ENCODE peak calls at places on chromosomes 1 and 21, in five cellular contexts. One of them, this sample, is unnamed.

GRCh38 chr1:37558411-37558810 is 1.7 kb downstream of the DNALI1 start:
- DNase-seq in stomach: no peak
- DNase-seq in upper lobe of left lung: no peak
- DNase-seq in prostate gland: no peak
- DNase-seq in transverse colon: no peak
- DNase-seq in this sample: no peak

GRCh38 chr1:55257958-55258357 is 42.8 kb upstream of the USP24 start:
- DNase-seq in prostate gland: no peak
- DNase-seq in stomach: no peak
- DNase-seq in upper lobe of left lung: no peak
- DNase-seq in transverse colon: peak; percentile 34
- DNase-seq in this sample: no peak

GRCh38 chr1:64240209-64240608 is 36.8 kb downstream of the UBE2U start:
- DNase-seq in stomach: no peak
- DNase-seq in transverse colon: no peak
- DNase-seq in prostate gland: no peak
- DNase-seq in upper lobe of left lung: no peak
- DNase-seq in this sample: no peak

GRCh38 chr21:36835383-36835795 is 131.1 kb downstream of the HLCS start:
- DNase-seq in prostate gland: peak; percentile 75
- DNase-seq in transverse colon: peak; percentile 79
- DNase-seq in stomach: no peak
- DNase-seq in upper lobe of left lung: no peak
- DNase-seq in this sample: no peak

GRCh38 chr1:33047839-33048305 is 11.2 kb upstream of the AK2 start:
- DNase-seq in stomach: no peak
- DNase-seq in prostate gland: no peak
- DNase-seq in transverse colon: no peak
- DNase-seq in upper lobe of left lung: peak; percentile 32
- DNase-seq in this sample: no peak

GRCh38 chr1:222099746-222100145 is 357.9 kb upstream of the DUSP10 start:
- DNase-seq in transverse colon: no peak
- DNase-seq in prostate gland: no peak
- DNase-seq in upper lobe of left lung: no peak
- DNase-seq in stomach: no peak
- DNase-seq in this sample: no peak

GRCh38 chr1:155479205-155479604 is 83.4 kb downstream of the ASH1L start:
- DNase-seq in stomach: no peak
- DNase-seq in upper lobe of left lung: no peak
- DNase-seq in transverse colon: no peak
- DNase-seq in prostate gland: no peak
- DNase-seq in this sample: no peak

GRCh38 chr1:5927506-5928370 is 64.5 kb downstream of the NPHP4 start:
- DNase-seq in prostate gland: no peak
- DNase-seq in upper lobe of left lung: no peak
- DNase-seq in transverse colon: peak; percentile 58
- DNase-seq in stomach: no peak
- DNase-seq in this sample: no peak

GRCh38 chr1:27503033-27503432 is 13.1 kb upstream of the WASF2 start:
- DNase-seq in upper lobe of left lung: no peak
- DNase-seq in prostate gland: no peak
- DNase-seq in transverse colon: no peak
- DNase-seq in stomach: no peak
- DNase-seq in this sample: no peak

GRCh38 chr21:42857216-42857615 is 22.1 kb downstream of the WDR4 start:
- DNase-seq in stomach: no peak
- DNase-seq in transverse colon: no peak
- DNase-seq in upper lobe of left lung: no peak
- DNase-seq in prostate gland: no peak
- DNase-seq in this sample: no peak

GRCh38 chr1:9594471-9595155 is 5.9 kb downstream of the TMEM201 start:
- DNase-seq in transverse colon: no peak
- DNase-seq in prostate gland: no peak
- DNase-seq in stomach: no peak
- DNase-seq in upper lobe of left lung: no peak
- DNase-seq in this sample: peak; percentile 69

GRCh38 chr1:34088001-34088400 is 77.0 kb downstream of the CSMD2 start:
- DNase-seq in upper lobe of left lung: no peak
- DNase-seq in prostate gland: no peak
- DNase-seq in stomach: no peak
- DNase-seq in transverse colon: no peak
- DNase-seq in this sample: no peak

GRCh38 chr1:31785020-31785946 is 21.1 kb upstream of the ADGRB2 start:
- DNase-seq in transverse colon: no peak
- DNase-seq in prostate gland: no peak
- DNase-seq in stomach: no peak
- DNase-seq in upper lobe of left lung: no peak
- DNase-seq in this sample: peak; percentile 93

GRCh38 chr1:241396747-241397691 is 40.0 kb upstream of the RGS7 start:
- DNase-seq in transverse colon: no peak
- DNase-seq in upper lobe of left lung: no peak
- DNase-seq in stomach: no peak
- DNase-seq in prostate gland: no peak
- DNase-seq in this sample: no peak

GRCh38 chr21:42047821-42048613 is 23.1 kb upstream of the UMODL1 start:
- DNase-seq in transverse colon: no peak
- DNase-seq in stomach: peak; percentile 44
- DNase-seq in upper lobe of left lung: no peak
- DNase-seq in prostate gland: no peak
- DNase-seq in this sample: peak; percentile 78

GRCh38 chr1:85611856-85612255 is 31.3 kb downstream of the CCN1 start:
- DNase-seq in transverse colon: no peak
- DNase-seq in stomach: peak; percentile 35
- DNase-seq in prostate gland: peak; percentile 9
- DNase-seq in upper lobe of left lung: peak; percentile 88
- DNase-seq in this sample: no peak

GRCh38 chr1:175338447-175339135 is 146.0 kb upstream of the KIAA0040 start:
- DNase-seq in prostate gland: no peak
- DNase-seq in upper lobe of left lung: no peak
- DNase-seq in stomach: no peak
- DNase-seq in transverse colon: peak; percentile 25
- DNase-seq in this sample: peak; percentile 80

GRCh38 chr21:44778499-44778911 is 23.1 kb downstream of the UBE2G2 start:
- DNase-seq in upper lobe of left lung: no peak
- DNase-seq in stomach: no peak
- DNase-seq in prostate gland: no peak
- DNase-seq in transverse colon: no peak
- DNase-seq in this sample: no peak

GRCh38 chr1:162663589-162664030 is 31.3 kb downstream of the DDR2 start:
- DNase-seq in transverse colon: no peak
- DNase-seq in prostate gland: no peak
- DNase-seq in upper lobe of left lung: peak; percentile 56
- DNase-seq in stomach: no peak
- DNase-seq in this sample: no peak

GRCh38 chr21:46294647-46295176 is 8.6 kb downstream of the YBEY start:
- DNase-seq in transverse colon: no peak
- DNase-seq in stomach: no peak
- DNase-seq in upper lobe of left lung: no peak
- DNase-seq in prostate gland: no peak
- DNase-seq in this sample: no peak

GRCh38 chr1:151146072-151146415 is 387 bp downstream of the SEMA6C start:
- DNase-seq in upper lobe of left lung: peak; percentile 27
- DNase-seq in prostate gland: no peak
- DNase-seq in stomach: no peak
- DNase-seq in transverse colon: no peak
- DNase-seq in this sample: no peak

GRCh38 chr1:209349372-209350324 is 233.9 kb upstream of the CAMK1G start:
- DNase-seq in upper lobe of left lung: no peak
- DNase-seq in transverse colon: no peak
- DNase-seq in stomach: no peak
- DNase-seq in prostate gland: no peak
- DNase-seq in this sample: no peak

GRCh38 chr21:38075833-38076567 is 159.7 kb upstream of the KCNJ6 start:
- DNase-seq in stomach: no peak
- DNase-seq in upper lobe of left lung: no peak
- DNase-seq in prostate gland: no peak
- DNase-seq in transverse colon: no peak
- DNase-seq in this sample: no peak

GRCh38 chr1:232557661-232558260 is 72.2 kb downstream of the SIPA1L2 start:
- DNase-seq in transverse colon: no peak
- DNase-seq in upper lobe of left lung: no peak
- DNase-seq in prostate gland: no peak
- DNase-seq in stomach: no peak
- DNase-seq in this sample: no peak

GRCh38 chr1:33072707-33073106 is 8.2 kb upstream of the AZIN2 start:
- DNase-seq in transverse colon: no peak
- DNase-seq in prostate gland: no peak
- DNase-seq in upper lobe of left lung: no peak
- DNase-seq in stomach: no peak
- DNase-seq in this sample: no peak

GRCh38 chr1:91714867-91715381 is 171.0 kb downstream of the TGFBR3 start:
- DNase-seq in upper lobe of left lung: no peak
- DNase-seq in prostate gland: no peak
- DNase-seq in stomach: no peak
- DNase-seq in transverse colon: no peak
- DNase-seq in this sample: no peak

GRCh38 chr1:7209340-7209739 is 424.1 kb downstream of the CAMTA1 start:
- DNase-seq in upper lobe of left lung: no peak
- DNase-seq in transverse colon: no peak
- DNase-seq in prostate gland: no peak
- DNase-seq in stomach: no peak
- DNase-seq in this sample: no peak

GRCh38 chr21:44093761-44094160 is 13.4 kb upstream of the PWP2 start:
- DNase-seq in upper lobe of left lung: no peak
- DNase-seq in transverse colon: peak; percentile 79
- DNase-seq in prostate gland: no peak
- DNase-seq in stomach: peak; percentile 9
- DNase-seq in this sample: no peak

GRCh38 chr1:185672719-185673360 is 61.4 kb upstream of the HMCN1 start:
- DNase-seq in upper lobe of left lung: no peak
- DNase-seq in transverse colon: no peak
- DNase-seq in stomach: peak; percentile 31
- DNase-seq in prostate gland: peak; percentile 30
- DNase-seq in this sample: no peak

GRCh38 chr1:26164036-26164927 is 4.5 kb downstream of the C1orf232 start:
- DNase-seq in upper lobe of left lung: no peak
- DNase-seq in transverse colon: peak; percentile 28
- DNase-seq in prostate gland: no peak
- DNase-seq in stomach: peak; percentile 53
- DNase-seq in this sample: peak; percentile 83
- TF ChIP-seq CTCF in upper lobe of left lung: peak; percentile 92
- TF ChIP-seq CTCF in transverse colon: peak; percentile 70
- TF ChIP-seq CTCF in prostate gland: peak; percentile 40
- TF ChIP-seq CTCF in stomach: peak; percentile 60
- TF ChIP-seq CTCF in this sample: no peak

GRCh38 chr1:52141513-52142219 is at the start of gene ZFYVE9:
- DNase-seq in upper lobe of left lung: peak; percentile 78
- DNase-seq in prostate gland: peak; percentile 59
- DNase-seq in stomach: peak; percentile 81
- DNase-seq in transverse colon: peak; percentile 80
- DNase-seq in this sample: peak; percentile 94
- TF ChIP-seq POLR2A in upper lobe of left lung: peak; percentile 63
- TF ChIP-seq POLR2A in prostate gland: peak; percentile 26
- TF ChIP-seq POLR2A in stomach: no peak
- TF ChIP-seq POLR2A in transverse colon: no peak
- TF ChIP-seq POLR2A in this sample: no peak

GRCh38 chr21:26123012-26123411 is 47.6 kb downstream of the APP start:
- DNase-seq in upper lobe of left lung: no peak
- DNase-seq in prostate gland: no peak
- DNase-seq in transverse colon: no peak
- DNase-seq in stomach: no peak
- DNase-seq in this sample: no peak
- TF ChIP-seq POLR2AphosphoS5 in upper lobe of left lung: no peak
- TF ChIP-seq POLR2AphosphoS5 in prostate gland: no peak
- TF ChIP-seq POLR2AphosphoS5 in transverse colon: no peak
- TF ChIP-seq POLR2AphosphoS5 in stomach: no peak
- TF ChIP-seq POLR2AphosphoS5 in this sample: no peak

GRCh38 chr1:152533327-152533938 is 19.2 kb downstream of the CRCT1 start:
- DNase-seq in prostate gland: no peak
- DNase-seq in upper lobe of left lung: no peak
- DNase-seq in stomach: no peak
- DNase-seq in transverse colon: peak; percentile 56
- DNase-seq in this sample: no peak
- TF ChIP-seq CTCF in prostate gland: no peak
- TF ChIP-seq CTCF in upper lobe of left lung: no peak
- TF ChIP-seq CTCF in stomach: no peak
- TF ChIP-seq CTCF in transverse colon: peak; percentile 60
- TF ChIP-seq CTCF in this sample: no peak

DNA sequence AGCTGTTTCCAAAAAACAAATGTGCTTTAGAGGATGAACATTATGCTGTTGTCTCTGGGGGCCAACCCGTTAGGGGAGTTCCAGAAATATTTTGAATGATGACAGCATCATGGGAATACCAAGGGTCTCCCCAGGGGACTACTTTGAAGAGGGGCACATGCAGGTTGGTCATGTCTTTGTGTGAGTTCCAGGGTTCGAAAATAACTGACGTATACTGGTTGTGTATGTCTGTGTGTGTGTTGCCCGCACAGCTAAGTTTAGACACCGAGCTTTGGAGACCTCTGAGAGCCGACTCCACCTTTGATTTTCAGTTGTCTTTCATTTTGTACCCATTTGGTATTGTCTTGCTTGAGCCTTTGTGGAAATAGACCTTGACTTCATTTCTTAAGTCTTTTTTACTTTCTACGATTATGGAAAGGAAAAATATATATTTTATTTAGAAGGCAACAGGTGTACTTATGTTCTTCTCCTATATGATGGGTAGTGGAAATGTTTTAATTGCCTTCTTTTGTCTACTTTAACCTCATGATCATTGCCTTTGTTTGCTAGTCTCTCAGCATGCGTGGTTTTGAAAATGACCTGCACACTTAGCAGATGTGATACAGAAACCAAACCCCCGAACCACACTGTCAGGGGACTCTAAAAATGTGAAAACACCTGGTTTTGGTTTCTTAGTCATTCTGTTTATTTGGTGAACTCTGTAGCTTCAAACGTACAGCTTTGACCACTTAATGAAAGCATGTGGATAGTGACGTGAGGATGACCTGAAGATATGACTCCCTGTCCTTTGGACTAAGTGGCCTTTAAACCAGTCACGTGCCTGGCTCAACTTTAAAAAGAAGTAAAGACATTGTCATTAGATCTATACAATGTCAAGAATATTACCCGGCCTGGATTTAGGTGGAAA is 56.5 kb downstream of the GALNT2 start:
- DNase-seq in stomach: no peak
- DNase-seq in upper lobe of left lung: no peak
- DNase-seq in prostate gland: no peak
- DNase-seq in transverse colon: no peak
- DNase-seq in this sample: no peak
- TF ChIP-seq POLR2A in stomach: no peak
- TF ChIP-seq POLR2A in upper lobe of left lung: no peak
- TF ChIP-seq POLR2A in prostate gland: no peak
- TF ChIP-seq POLR2A in transverse colon: no peak
- TF ChIP-seq POLR2A in this sample: no peak